ENCODE peak calls at places on chromosomes 5 and 9, in five cellular contexts. V is CD8-positive, alpha-beta memory T cell; P is upper lobe of left lung; T is psoas muscle; C is ovary. O is an unnamed sample. For H3K4me1, the result is how much of the 10 kb centered on the place peaks cover.

GRCh38 chr9:16871358-16872151 is 1.1 kb upstream of the BNC2 start:
- DNase-seq in T (peak), C (peak), P (peak), V (no peak), O (peak)

GRCh38 chr5:117594165-117594564 is 1019.5 kb upstream of the SEMA6A start:
- DNase-seq in V (no peak), P (no peak), C (peak), T (peak), O (no peak)

GRCh38 chr9:114786251-114786650 is 19.6 kb downstream of the TNFSF15 start:
- DNase-seq in V (no peak), C (no peak), P (no peak), T (no peak), O (no peak)

GRCh38 chr9:85941617-85941930 is 628 bp downstream of the NAA35 start:
- DNase-seq in T (no peak), V (no peak), P (no peak), C (no peak), O (no peak)

GRCh38 chr9:98168952-98169488 is 23.4 kb downstream of the CORO2A start:
- DNase-seq in P (no peak), C (no peak), V (no peak), T (no peak), O (no peak)

GRCh38 chr9:21504894-21505293 is 22.8 kb upstream of the IFNE start:
- DNase-seq in V (peak), P (no peak), C (no peak), T (no peak), O (no peak)

GRCh38 chr5:175457466-175457865 is 13.5 kb upstream of the DRD1 start:
- DNase-seq in V (no peak), C (no peak), T (no peak), P (no peak), O (no peak)

GRCh38 chr5:35145671-35146317 is 84.5 kb downstream of the PRLR start:
- DNase-seq in T (no peak), V (no peak), P (no peak), C (no peak), O (no peak)

GRCh38 chr9:89923174-89923573 is 318.4 kb downstream of the GADD45G start:
- DNase-seq in C (no peak), P (no peak), V (no peak), T (no peak), O (no peak)

GRCh38 chr5:64147849-64148441 is 17.7 kb upstream of the RNF180 start:
- DNase-seq in P (peak), T (peak), C (peak), V (no peak), O (peak)

GRCh38 chr9:115548826-115549225 is 430.9 kb upstream of the TNC start:
- DNase-seq in P (no peak), T (no peak), V (no peak), C (no peak), O (no peak)

GRCh38 chr9:122835313-122835731 is 6.9 kb upstream of the PDCL start:
- DNase-seq in C (no peak), V (no peak), P (no peak), T (no peak), O (no peak)

GRCh38 chr9:113598883-113599282 is 135.4 kb downstream of the RGS3 start:
- DNase-seq in P (no peak), T (no peak), V (no peak), C (no peak), O (no peak)

GRCh38 chr5:1006656-1007071 is 1.9 kb upstream of the NKD2 start:
- DNase-seq in P (no peak), V (no peak), T (no peak), C (peak), O (no peak)

GRCh38 chr5:53017794-53018391 is 28.7 kb downstream of the ITGA2 start:
- DNase-seq in C (no peak), T (no peak), P (no peak), V (no peak), O (no peak)

DNA sequence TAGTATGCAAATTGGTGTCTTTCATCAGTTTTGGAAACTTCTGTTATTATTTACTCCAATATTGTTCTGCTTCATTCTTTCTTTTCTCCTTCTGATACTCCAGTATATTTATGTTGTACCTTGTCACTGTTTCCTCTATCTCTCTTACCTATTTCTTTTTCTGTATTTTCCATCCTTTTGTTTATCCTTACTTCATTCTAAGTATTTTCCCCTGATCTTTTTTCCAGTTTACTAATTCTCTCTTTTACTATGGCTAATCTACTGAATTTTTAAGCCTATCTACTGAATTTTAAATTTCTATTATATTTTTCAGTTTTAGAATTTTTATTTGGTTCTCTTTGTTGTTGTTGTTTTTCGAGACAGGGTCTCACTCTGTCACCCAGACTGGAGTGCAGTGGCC is 7.4 kb downstream of the SMIM3 start:
- DNase-seq in V (no peak), C (no peak), P (no peak), T (no peak), O (no peak)
- H3K4me1 ChIP-seq in V (half or more), C (under half), P (half or more), T (under half), O (under half)

DNA sequence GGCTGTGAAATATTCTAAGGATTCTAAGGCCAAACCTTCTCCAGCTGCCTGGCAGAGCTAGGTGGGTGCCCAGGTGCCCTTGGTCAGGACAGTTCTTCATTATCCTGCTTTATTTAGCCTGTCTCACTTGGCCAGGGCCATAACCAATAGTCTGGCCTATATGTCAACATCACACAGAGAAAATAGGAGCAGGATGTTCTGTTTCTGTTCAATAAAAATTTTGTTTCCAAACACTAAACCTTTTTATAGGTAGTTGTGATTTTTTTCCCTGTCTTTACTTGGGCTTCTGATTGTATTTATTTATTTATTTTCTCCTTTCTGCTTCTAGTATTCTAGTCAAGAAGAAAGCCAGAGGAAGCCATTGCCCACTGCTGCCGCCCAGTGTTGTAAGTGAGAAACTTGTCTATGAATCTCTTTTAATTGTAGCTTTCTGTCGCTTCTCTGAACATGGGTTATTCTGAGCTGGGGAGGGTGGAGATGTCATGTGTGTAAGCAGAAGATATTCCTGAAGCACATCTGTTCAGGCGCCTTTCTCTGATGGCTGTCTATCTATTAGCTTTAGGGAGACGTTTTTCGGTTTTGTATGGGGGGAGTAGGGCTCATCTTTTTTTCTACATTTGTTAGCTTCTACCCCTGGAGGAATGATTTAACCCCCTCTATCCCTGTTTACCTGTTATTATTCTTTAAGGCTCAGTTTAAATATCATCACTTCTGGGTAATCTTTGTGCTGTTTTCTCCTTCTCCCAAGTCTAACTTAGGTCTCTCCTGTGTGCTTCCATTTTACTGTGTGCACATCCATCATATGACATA is 97.1 kb downstream of the UNC13B start:
- DNase-seq in V (peak), C (peak), P (peak), T (peak), O (peak)
- H3K4me3 ChIP-seq in V (no peak), C (no peak), P (no peak), T (no peak), O (no peak)

GRCh38 chr5:173474881-173475287 is 141.6 kb downstream of the BOD1 start:
- DNase-seq in V (no peak), C (no peak), T (no peak), P (no peak), O (no peak)

GRCh38 chr5:173472784-173473278 is 143.6 kb downstream of the BOD1 start:
- DNase-seq in P (no peak), V (no peak), T (peak), C (peak), O (no peak)

GRCh38 chr5:173473293-173473692 is 143.2 kb downstream of the BOD1 start:
- DNase-seq in C (no peak), T (no peak), P (no peak), V (no peak), O (no peak)

GRCh38 chr5:173468821-173469251 is 140.6 kb upstream of the STC2 start:
- DNase-seq in T (no peak), V (no peak), P (no peak), C (no peak), O (no peak)

GRCh38 chr5:173472164-173472563 is 143.9 kb upstream of the STC2 start:
- DNase-seq in T (peak), V (no peak), C (peak), P (no peak), O (no peak)
- H3K4me1 ChIP-seq in T (under half), V (under half), C (under half), P (under half), O (under half)

GRCh38 chr9:72457366-72457765 is 64.0 kb upstream of the TMC1 start:
- DNase-seq in V (no peak), T (no peak), P (no peak), C (no peak), O (no peak)
- H3K4me3 ChIP-seq in V (no peak), T (no peak), P (no peak), C (no peak), O (no peak)

DNA sequence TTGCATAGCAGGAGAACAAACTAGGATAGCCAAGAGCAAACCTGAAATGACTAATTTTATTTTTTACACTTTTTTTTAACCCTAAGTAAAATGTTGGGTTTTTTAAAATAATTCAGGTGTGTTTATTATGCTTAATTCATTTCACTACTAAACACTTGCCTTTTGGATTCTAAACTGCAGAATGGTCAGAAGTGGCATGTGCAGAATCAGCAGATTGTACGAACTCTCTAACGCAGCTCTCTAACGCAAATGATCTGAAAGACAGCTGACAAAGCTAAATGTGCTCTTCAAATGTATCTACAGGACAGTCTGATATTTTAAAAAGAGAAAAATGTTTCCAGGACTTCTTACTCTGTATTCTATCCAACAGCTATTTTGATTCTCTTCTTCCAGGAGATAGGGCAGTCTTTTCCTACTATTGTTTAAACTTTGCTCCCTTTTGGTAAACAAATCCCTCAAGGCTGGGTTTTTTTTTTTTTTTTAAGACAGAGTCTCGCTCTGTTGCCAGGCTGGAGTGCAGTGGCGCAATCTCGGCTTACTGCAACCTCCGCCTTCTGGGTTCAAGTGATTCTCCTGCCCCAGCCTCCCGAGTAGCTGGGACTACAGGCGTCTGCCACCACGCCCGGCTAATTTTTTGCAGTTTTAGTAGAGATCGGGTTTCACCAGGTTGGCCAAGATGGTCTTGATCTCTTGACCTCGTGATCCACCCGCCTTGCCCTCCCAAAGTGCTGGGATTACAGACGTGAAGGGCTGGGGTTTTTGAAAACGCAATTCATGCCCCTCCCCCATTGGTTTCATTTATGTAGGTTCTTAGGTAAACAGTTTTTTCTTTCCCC is 1.3 kb downstream of the NMRK1 start:
- DNase-seq in T (peak), P (peak), C (peak), V (no peak), O (no peak)
- H3K4me1 ChIP-seq in T (under half), P (half or more), C (under half), V (under half), O (under half)

GRCh38 chr9:127876764-127877562 is 512 bp downstream of the AK1 start:
- DNase-seq in P (peak), V (no peak), C (peak), T (peak), O (no peak)

GRCh38 chr9:127874301-127875216 is 2.9 kb downstream of the AK1 start:
- DNase-seq in P (no peak), V (no peak), T (no peak), C (peak), O (peak)

GRCh38 chr9:127877566-127877998 is at the start of gene AK1:
- DNase-seq in T (peak), C (peak), V (no peak), P (peak), O (peak)

GRCh38 chr9:127875306-127875966 is 2.0 kb downstream of the AK1 start:
- DNase-seq in P (no peak), C (peak), T (no peak), V (no peak), O (peak)

GRCh38 chr9:127876026-127876763 is 1.3 kb downstream of the AK1 start:
- DNase-seq in T (no peak), C (peak), V (no peak), P (peak), O (peak)
- H3K4me3 ChIP-seq in T (peak), C (peak), V (no peak), P (peak), O (no peak)

DNA sequence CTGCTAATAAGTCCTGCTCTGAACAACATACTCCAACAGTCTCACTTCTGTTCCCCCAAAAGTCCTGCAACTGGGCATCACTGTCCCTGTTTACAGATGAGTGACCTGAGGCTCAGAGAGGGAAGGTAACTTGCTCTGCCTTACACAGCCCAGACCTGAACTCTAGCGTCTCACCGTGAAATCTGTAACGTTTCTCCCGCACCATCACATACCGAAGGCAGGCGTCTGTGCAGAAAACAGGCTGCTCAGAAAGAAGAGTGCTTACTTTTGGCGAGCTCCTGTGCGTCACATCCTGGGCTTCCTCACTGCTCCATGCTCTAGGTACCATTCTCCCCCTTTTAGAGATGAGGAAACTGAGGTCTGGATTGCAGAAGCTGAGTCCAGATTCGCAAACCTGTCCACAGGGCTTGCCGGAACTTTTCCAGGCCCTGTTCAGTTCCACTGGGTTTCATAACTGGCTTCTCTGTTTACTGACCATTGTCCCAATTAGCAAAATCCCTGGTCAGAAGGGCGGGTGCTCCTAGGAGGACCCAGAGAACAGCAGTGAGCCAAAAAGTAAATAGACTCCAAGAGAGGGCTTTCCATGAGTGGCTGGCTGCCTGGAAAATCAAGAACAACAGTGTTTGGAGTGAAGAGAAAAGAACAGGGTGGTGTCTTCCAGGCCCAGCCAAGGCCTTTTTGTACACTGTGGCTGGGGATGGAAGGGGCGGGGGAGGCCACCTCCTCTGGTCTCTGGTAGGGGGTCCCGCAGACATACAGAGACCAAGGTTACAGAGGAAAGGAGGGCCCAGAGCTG is 27.1 kb downstream of the GSN start:
- DNase-seq in V (no peak), P (peak), C (peak), T (peak), O (peak)
- H3K4me1 ChIP-seq in V (under half), P (half or more), C (under half), T (half or more), O (under half)

GRCh38 chr9:19464061-19464763 is 55.4 kb downstream of the ACER2 start:
- DNase-seq in P (no peak), V (no peak), C (no peak), T (no peak), O (no peak)
- H3K4me3 ChIP-seq in P (peak), V (peak), C (peak), T (peak), O (no peak)

GRCh38 chr9:71768388-71769174 is at the start of gene CEMIP2:
- DNase-seq in T (peak), C (peak), P (peak), V (peak), O (peak)

GRCh38 chr9:71765693-71766092 is 2.6 kb downstream of the CEMIP2 start:
- DNase-seq in V (no peak), C (no peak), T (no peak), P (no peak), O (no peak)

GRCh38 chr9:71767421-71768321 is 642 bp downstream of the CEMIP2 start:
- DNase-seq in C (peak), T (peak), P (no peak), V (peak), O (peak)

GRCh38 chr9:71764438-71764837 is 3.9 kb downstream of the CEMIP2 start:
- DNase-seq in P (no peak), T (no peak), C (no peak), V (no peak), O (no peak)

GRCh38 chr9:71766663-71767062 is 1.6 kb downstream of the CEMIP2 start:
- DNase-seq in T (no peak), V (peak), C (no peak), P (no peak), O (no peak)
- H3K4me1 ChIP-seq in T (under half), V (half or more), C (under half), P (half or more), O (under half)

DNA sequence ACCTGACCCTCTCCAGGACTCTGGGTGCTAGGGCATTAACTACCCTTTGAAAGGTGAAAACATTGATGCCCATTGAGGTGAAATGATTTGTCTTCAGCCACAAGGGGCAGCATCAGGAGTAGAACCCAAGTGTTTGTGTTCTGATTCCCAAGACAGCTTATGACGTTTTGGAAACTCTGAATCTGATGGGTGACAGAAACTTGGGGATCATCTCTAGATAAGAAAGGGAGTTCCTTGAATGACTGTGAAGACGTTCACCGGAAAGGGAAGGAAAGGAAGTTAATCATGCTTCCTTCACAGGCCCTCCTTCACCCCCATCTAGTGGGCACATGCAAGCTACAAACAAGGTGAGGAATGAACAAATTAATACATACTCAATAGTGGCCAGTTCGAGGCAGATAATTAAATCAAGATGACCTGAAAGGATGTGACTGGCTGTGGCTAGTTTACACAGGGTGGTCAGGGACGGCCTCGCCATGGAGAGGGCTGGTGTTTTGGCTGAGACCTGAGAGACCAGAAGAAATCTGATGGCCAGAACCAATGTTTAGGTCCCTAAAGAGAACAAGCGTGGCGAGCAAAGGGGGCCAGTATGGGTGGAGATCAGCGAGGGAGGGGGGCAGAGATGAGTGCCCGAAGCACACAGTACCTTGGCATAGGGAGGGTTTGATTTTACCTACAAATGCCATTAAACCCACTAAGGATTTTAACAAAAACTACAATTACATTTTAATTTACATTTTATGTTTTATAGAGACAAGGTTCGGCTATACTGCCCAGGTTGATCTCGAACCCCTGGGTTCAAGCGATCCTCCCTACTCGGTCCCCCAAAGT is 937 bp upstream of the SLC26A2 start:
- DNase-seq in V (peak), P (no peak), T (no peak), C (peak), O (no peak)
- H3K4me3 ChIP-seq in V (peak), P (peak), T (peak), C (peak), O (peak)